ENCODE peak calls at places on chromosomes 2 and 18, in ten cellular contexts. One of them, this sample, is unnamed. For H3K4me1 and H3K27me3, the result is how much of the 10 kb centered on the place peaks cover.

GRCh38 chr2:168912466-168913170 is 11.5 kb downstream of the G6PC2 start:
- DNase-seq in heart left ventricle: peak
- DNase-seq in body of pancreas: peak
- DNase-seq in transverse colon: no peak
- DNase-seq in ovary: peak
- DNase-seq in IMR-90: peak
- DNase-seq in Peyer's patch: no peak
- DNase-seq in H1: peak
- DNase-seq in prostate gland: no peak
- DNase-seq in stomach: peak
- DNase-seq in this sample: peak

GRCh38 chr2:26068602-26069298 is 34.9 kb downstream of the RAB10 start:
- DNase-seq in heart left ventricle: no peak
- DNase-seq in body of pancreas: peak
- DNase-seq in transverse colon: peak
- DNase-seq in ovary: no peak
- DNase-seq in IMR-90: peak
- DNase-seq in Peyer's patch: no peak
- DNase-seq in H1: no peak
- DNase-seq in prostate gland: no peak
- DNase-seq in stomach: no peak
- DNase-seq in this sample: no peak

GRCh38 chr2:60502123-60502522 is 51.3 kb downstream of the BCL11A start:
- DNase-seq in heart left ventricle: no peak
- DNase-seq in body of pancreas: no peak
- DNase-seq in transverse colon: no peak
- DNase-seq in ovary: no peak
- DNase-seq in IMR-90: no peak
- DNase-seq in Peyer's patch: no peak
- DNase-seq in H1: no peak
- DNase-seq in prostate gland: peak
- DNase-seq in stomach: no peak
- DNase-seq in this sample: no peak

GRCh38 chr2:176491172-176491904 is 222.1 kb downstream of the MTX2 start:
- DNase-seq in heart left ventricle: peak
- DNase-seq in body of pancreas: peak
- DNase-seq in transverse colon: no peak
- DNase-seq in ovary: peak
- DNase-seq in IMR-90: peak
- DNase-seq in Peyer's patch: peak
- DNase-seq in H1: no peak
- DNase-seq in prostate gland: peak
- DNase-seq in stomach: peak
- DNase-seq in this sample: peak

GRCh38 chr2:120612931-120613330 is 122.7 kb upstream of the GLI2 start:
- DNase-seq in heart left ventricle: no peak
- DNase-seq in body of pancreas: no peak
- DNase-seq in transverse colon: no peak
- DNase-seq in ovary: no peak
- DNase-seq in IMR-90: no peak
- DNase-seq in Peyer's patch: no peak
- DNase-seq in H1: no peak
- DNase-seq in prostate gland: no peak
- DNase-seq in stomach: no peak
- DNase-seq in this sample: no peak

GRCh38 chr2:52904511-52904910 is 863.1 kb upstream of the CHAC2 start:
- DNase-seq in heart left ventricle: no peak
- DNase-seq in body of pancreas: no peak
- DNase-seq in transverse colon: no peak
- DNase-seq in ovary: no peak
- DNase-seq in IMR-90: peak
- DNase-seq in Peyer's patch: no peak
- DNase-seq in H1: no peak
- DNase-seq in prostate gland: no peak
- DNase-seq in stomach: no peak
- DNase-seq in this sample: no peak

GRCh38 chr2:96819101-96819875 is 3.2 kb downstream of the CNNM3 start:
- DNase-seq in heart left ventricle: peak
- DNase-seq in body of pancreas: peak
- DNase-seq in transverse colon: peak
- DNase-seq in ovary: no peak
- DNase-seq in IMR-90: no peak
- DNase-seq in Peyer's patch: no peak
- DNase-seq in H1: no peak
- DNase-seq in prostate gland: no peak
- DNase-seq in stomach: peak
- DNase-seq in this sample: no peak

GRCh38 chr18:57015036-57015805 is 131.7 kb upstream of the BOD1L2 start:
- DNase-seq in heart left ventricle: no peak
- DNase-seq in body of pancreas: no peak
- DNase-seq in transverse colon: no peak
- DNase-seq in ovary: no peak
- DNase-seq in IMR-90: no peak
- DNase-seq in Peyer's patch: no peak
- DNase-seq in H1: no peak
- DNase-seq in prostate gland: no peak
- DNase-seq in stomach: no peak
- DNase-seq in this sample: no peak

DNA sequence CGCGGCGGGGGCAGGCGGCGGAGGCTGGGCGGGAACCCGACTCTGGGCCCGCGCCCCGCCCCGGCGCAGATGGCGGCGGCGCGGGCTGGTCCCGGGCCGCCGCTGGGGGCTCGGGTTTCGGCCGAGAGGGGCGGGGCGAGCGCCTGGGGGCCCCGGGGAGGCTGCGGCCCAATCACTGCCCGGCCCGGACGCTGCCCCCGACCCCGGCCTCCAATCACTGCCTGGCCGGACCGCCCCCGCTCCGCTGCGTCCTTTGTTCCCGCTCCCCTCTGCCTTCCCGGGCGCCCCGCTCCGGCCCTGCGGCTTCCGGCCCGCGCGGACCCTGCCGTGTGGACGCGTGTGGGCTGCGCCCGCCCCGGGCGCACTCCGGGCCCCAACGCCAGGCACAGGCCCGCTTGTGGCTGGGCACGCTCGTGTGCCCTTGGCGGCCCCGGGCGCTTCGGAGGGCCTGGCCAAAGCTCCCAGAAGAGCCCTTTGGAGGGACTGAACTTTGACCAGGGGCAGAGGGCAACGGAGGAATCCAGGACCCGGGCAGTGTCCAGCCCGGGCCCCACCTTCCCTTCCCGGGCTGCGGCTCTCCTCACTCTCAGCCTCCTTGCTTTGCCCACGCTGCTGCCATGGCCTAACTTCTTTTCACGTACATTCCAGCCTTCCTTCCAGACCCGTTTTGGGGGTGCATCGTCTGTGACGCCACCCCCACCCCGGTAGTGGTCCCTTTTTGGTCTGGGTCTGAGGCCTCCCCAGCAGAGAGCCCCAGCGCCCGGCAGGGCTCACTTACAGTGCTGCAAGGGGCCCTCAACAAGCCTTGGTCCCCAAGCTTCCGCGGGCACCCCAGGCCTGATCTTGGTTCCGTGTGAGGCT is 27.1 kb upstream of the PTMA start:
- DNase-seq in heart left ventricle: peak
- DNase-seq in body of pancreas: peak
- DNase-seq in transverse colon: peak
- DNase-seq in ovary: peak
- DNase-seq in IMR-90: peak
- DNase-seq in Peyer's patch: peak
- DNase-seq in H1: peak
- DNase-seq in prostate gland: peak
- DNase-seq in stomach: peak
- DNase-seq in this sample: no peak
- TF ChIP-seq POLR2A in heart left ventricle: peak
- TF ChIP-seq POLR2A in body of pancreas: peak
- TF ChIP-seq POLR2A in transverse colon: peak
- TF ChIP-seq POLR2A in ovary: peak
- TF ChIP-seq POLR2A in IMR-90: peak
- TF ChIP-seq POLR2A in Peyer's patch: peak
- TF ChIP-seq POLR2A in H1: peak
- TF ChIP-seq POLR2A in prostate gland: peak
- TF ChIP-seq POLR2A in stomach: no peak
- TF ChIP-seq POLR2A in this sample: no peak

GRCh38 chr2:101699939-101700442 is 2.5 kb downstream of the MAP4K4 start:
- DNase-seq in heart left ventricle: no peak
- DNase-seq in body of pancreas: no peak
- DNase-seq in transverse colon: no peak
- DNase-seq in ovary: no peak
- DNase-seq in IMR-90: peak
- DNase-seq in Peyer's patch: no peak
- DNase-seq in H1: no peak
- DNase-seq in prostate gland: no peak
- DNase-seq in stomach: no peak
- DNase-seq in this sample: no peak

GRCh38 chr2:101704046-101704466 is 6.5 kb downstream of the MAP4K4 start:
- DNase-seq in heart left ventricle: peak
- DNase-seq in body of pancreas: no peak
- DNase-seq in transverse colon: no peak
- DNase-seq in ovary: no peak
- DNase-seq in IMR-90: peak
- DNase-seq in Peyer's patch: no peak
- DNase-seq in H1: no peak
- DNase-seq in prostate gland: no peak
- DNase-seq in stomach: no peak
- DNase-seq in this sample: peak

GRCh38 chr2:101706819-101707177 is 9.3 kb downstream of the MAP4K4 start:
- DNase-seq in heart left ventricle: no peak
- DNase-seq in body of pancreas: no peak
- DNase-seq in transverse colon: no peak
- DNase-seq in ovary: no peak
- DNase-seq in IMR-90: no peak
- DNase-seq in Peyer's patch: no peak
- DNase-seq in H1: no peak
- DNase-seq in prostate gland: no peak
- DNase-seq in stomach: no peak
- DNase-seq in this sample: no peak

GRCh38 chr2:101706121-101706818 is 8.8 kb downstream of the MAP4K4 start:
- DNase-seq in heart left ventricle: no peak
- DNase-seq in body of pancreas: no peak
- DNase-seq in transverse colon: no peak
- DNase-seq in ovary: no peak
- DNase-seq in IMR-90: no peak
- DNase-seq in Peyer's patch: no peak
- DNase-seq in H1: no peak
- DNase-seq in prostate gland: no peak
- DNase-seq in stomach: no peak
- DNase-seq in this sample: no peak

DNA sequence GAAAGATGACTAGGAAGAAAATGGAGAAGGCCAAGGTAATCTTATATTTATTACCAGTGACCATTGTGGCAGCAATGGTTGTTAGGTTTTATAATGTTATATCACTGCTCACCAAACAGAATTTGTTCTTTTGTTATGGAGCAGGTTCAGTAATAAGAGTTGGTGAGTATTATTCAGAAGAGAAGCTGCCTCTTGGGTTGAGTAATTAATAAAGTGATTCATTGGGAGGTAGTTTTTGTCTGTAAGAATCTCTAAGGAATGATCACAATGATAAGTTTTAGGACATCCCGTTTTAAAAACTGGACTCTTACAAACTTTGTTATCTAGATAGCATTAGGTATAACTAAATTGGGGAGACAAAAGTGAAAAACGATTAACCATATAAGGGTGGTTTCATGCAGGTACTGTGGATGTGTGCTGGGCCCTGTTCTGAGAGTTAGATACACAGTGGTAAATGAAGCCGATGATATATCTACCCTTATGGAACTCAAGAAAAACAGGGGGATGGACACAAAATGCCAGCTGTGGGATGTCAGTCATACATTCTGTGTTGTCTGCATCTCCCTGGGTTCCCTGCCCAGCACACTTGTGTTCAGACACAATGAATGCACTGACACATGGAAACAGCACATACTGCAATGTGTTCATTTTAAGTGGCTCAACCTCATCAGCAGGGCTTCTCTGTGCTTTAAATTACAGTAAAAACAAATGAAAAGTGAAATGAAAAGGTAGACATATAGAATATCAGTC is 7.5 kb downstream of the MAP4K4 start:
- DNase-seq in heart left ventricle: peak
- DNase-seq in body of pancreas: no peak
- DNase-seq in transverse colon: no peak
- DNase-seq in ovary: no peak
- DNase-seq in IMR-90: peak
- DNase-seq in Peyer's patch: no peak
- DNase-seq in H1: no peak
- DNase-seq in prostate gland: no peak
- DNase-seq in stomach: no peak
- DNase-seq in this sample: no peak
- H3K4me1 ChIP-seq in heart left ventricle: half or more
- H3K4me1 ChIP-seq in body of pancreas: under half
- H3K4me1 ChIP-seq in transverse colon: half or more
- H3K4me1 ChIP-seq in ovary: under half
- H3K4me1 ChIP-seq in IMR-90: under half
- H3K4me1 ChIP-seq in Peyer's patch: under half
- H3K4me1 ChIP-seq in H1: under half
- H3K4me1 ChIP-seq in prostate gland: under half
- H3K4me1 ChIP-seq in stomach: half or more
- H3K4me1 ChIP-seq in this sample: under half

GRCh38 chr2:118723394-118723793 is 124.1 kb downstream of the EN1 start:
- DNase-seq in heart left ventricle: no peak
- DNase-seq in body of pancreas: no peak
- DNase-seq in transverse colon: no peak
- DNase-seq in ovary: no peak
- DNase-seq in IMR-90: no peak
- DNase-seq in Peyer's patch: no peak
- DNase-seq in H1: no peak
- DNase-seq in prostate gland: no peak
- DNase-seq in stomach: no peak
- DNase-seq in this sample: peak

GRCh38 chr2:118721817-118722551 is 125.5 kb downstream of the EN1 start:
- DNase-seq in heart left ventricle: no peak
- DNase-seq in body of pancreas: no peak
- DNase-seq in transverse colon: no peak
- DNase-seq in ovary: no peak
- DNase-seq in IMR-90: no peak
- DNase-seq in Peyer's patch: no peak
- DNase-seq in H1: no peak
- DNase-seq in prostate gland: no peak
- DNase-seq in stomach: no peak
- DNase-seq in this sample: no peak

GRCh38 chr2:118726821-118727220 is 120.6 kb downstream of the EN1 start:
- DNase-seq in heart left ventricle: no peak
- DNase-seq in body of pancreas: no peak
- DNase-seq in transverse colon: no peak
- DNase-seq in ovary: no peak
- DNase-seq in IMR-90: no peak
- DNase-seq in Peyer's patch: no peak
- DNase-seq in H1: no peak
- DNase-seq in prostate gland: no peak
- DNase-seq in stomach: no peak
- DNase-seq in this sample: no peak

GRCh38 chr2:118720866-118721265 is 126.6 kb downstream of the EN1 start:
- DNase-seq in heart left ventricle: no peak
- DNase-seq in body of pancreas: no peak
- DNase-seq in transverse colon: no peak
- DNase-seq in ovary: no peak
- DNase-seq in IMR-90: no peak
- DNase-seq in Peyer's patch: no peak
- DNase-seq in H1: no peak
- DNase-seq in prostate gland: no peak
- DNase-seq in stomach: no peak
- DNase-seq in this sample: no peak

GRCh38 chr2:118722976-118723375 is 124.5 kb downstream of the EN1 start:
- DNase-seq in heart left ventricle: no peak
- DNase-seq in body of pancreas: no peak
- DNase-seq in transverse colon: no peak
- DNase-seq in ovary: no peak
- DNase-seq in IMR-90: no peak
- DNase-seq in Peyer's patch: no peak
- DNase-seq in H1: no peak
- DNase-seq in prostate gland: no peak
- DNase-seq in stomach: no peak
- DNase-seq in this sample: no peak
- H3K27me3 ChIP-seq in heart left ventricle: under half
- H3K27me3 ChIP-seq in body of pancreas: under half
- H3K27me3 ChIP-seq in transverse colon: under half
- H3K27me3 ChIP-seq in ovary: under half
- H3K27me3 ChIP-seq in IMR-90: under half
- H3K27me3 ChIP-seq in Peyer's patch: under half
- H3K27me3 ChIP-seq in H1: under half
- H3K27me3 ChIP-seq in prostate gland: under half
- H3K27me3 ChIP-seq in stomach: under half
- H3K27me3 ChIP-seq in this sample: under half

GRCh38 chr2:10733980-10734379 is 12.6 kb downstream of the ATP6V1C2 start:
- DNase-seq in heart left ventricle: no peak
- DNase-seq in body of pancreas: no peak
- DNase-seq in transverse colon: no peak
- DNase-seq in ovary: no peak
- DNase-seq in IMR-90: no peak
- DNase-seq in Peyer's patch: no peak
- DNase-seq in H1: no peak
- DNase-seq in prostate gland: no peak
- DNase-seq in stomach: no peak
- DNase-seq in this sample: no peak

GRCh38 chr2:10741139-10741538 is 19.7 kb downstream of the ATP6V1C2 start:
- DNase-seq in heart left ventricle: no peak
- DNase-seq in body of pancreas: no peak
- DNase-seq in transverse colon: no peak
- DNase-seq in ovary: no peak
- DNase-seq in IMR-90: no peak
- DNase-seq in Peyer's patch: no peak
- DNase-seq in H1: no peak
- DNase-seq in prostate gland: no peak
- DNase-seq in stomach: no peak
- DNase-seq in this sample: no peak

GRCh38 chr2:10740226-10740625 is 18.8 kb downstream of the ATP6V1C2 start:
- DNase-seq in heart left ventricle: no peak
- DNase-seq in body of pancreas: no peak
- DNase-seq in transverse colon: no peak
- DNase-seq in ovary: no peak
- DNase-seq in IMR-90: no peak
- DNase-seq in Peyer's patch: no peak
- DNase-seq in H1: no peak
- DNase-seq in prostate gland: no peak
- DNase-seq in stomach: no peak
- DNase-seq in this sample: no peak

GRCh38 chr2:10742666-10743065 is 21.2 kb downstream of the ATP6V1C2 start:
- DNase-seq in heart left ventricle: no peak
- DNase-seq in body of pancreas: no peak
- DNase-seq in transverse colon: no peak
- DNase-seq in ovary: no peak
- DNase-seq in IMR-90: no peak
- DNase-seq in Peyer's patch: no peak
- DNase-seq in H1: no peak
- DNase-seq in prostate gland: no peak
- DNase-seq in stomach: no peak
- DNase-seq in this sample: no peak

DNA sequence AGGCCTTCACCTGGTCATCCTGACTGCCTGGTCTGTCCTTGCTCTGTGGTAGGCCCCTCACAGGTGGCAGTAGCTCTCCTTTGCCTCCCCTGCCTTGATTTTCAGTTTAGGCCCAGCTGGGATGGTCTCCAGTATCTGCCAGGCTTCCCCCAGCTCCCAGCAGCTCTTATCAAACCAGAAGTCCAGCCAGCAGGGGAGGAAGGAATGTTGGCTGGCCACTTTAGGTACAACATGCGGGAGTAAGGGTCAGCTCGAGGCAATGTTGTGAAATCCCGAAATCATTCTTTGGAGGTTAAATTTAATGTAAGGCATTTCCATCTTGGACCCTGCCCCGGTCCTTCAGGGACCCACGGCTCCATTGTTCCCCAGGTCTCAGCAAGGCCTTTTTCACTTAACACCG is 16.8 kb downstream of the ATP6V1C2 start:
- DNase-seq in heart left ventricle: no peak
- DNase-seq in body of pancreas: no peak
- DNase-seq in transverse colon: no peak
- DNase-seq in ovary: no peak
- DNase-seq in IMR-90: no peak
- DNase-seq in Peyer's patch: no peak
- DNase-seq in H1: no peak
- DNase-seq in prostate gland: no peak
- DNase-seq in stomach: no peak
- DNase-seq in this sample: no peak
- TF ChIP-seq POLR2A in heart left ventricle: no peak
- TF ChIP-seq POLR2A in body of pancreas: no peak
- TF ChIP-seq POLR2A in transverse colon: no peak
- TF ChIP-seq POLR2A in ovary: no peak
- TF ChIP-seq POLR2A in IMR-90: no peak
- TF ChIP-seq POLR2A in Peyer's patch: no peak
- TF ChIP-seq POLR2A in H1: no peak
- TF ChIP-seq POLR2A in prostate gland: no peak
- TF ChIP-seq POLR2A in stomach: no peak
- TF ChIP-seq POLR2A in this sample: no peak